ENCODE peak calls at places on chromosomes 1 and 21, in seven cellular contexts. V, X, Z, J, T, O and I are unnamed samples. For H3K4me1, the result is how much of the 10 kb centered on the place peaks cover.

GRCh38 chr1:162276493-162276892 is 100.2 kb downstream of the SPATA46 start:
- DNase-seq in V (peak), X (peak), Z (peak), J (no peak), T (peak), O (peak), I (peak)

GRCh38 chr1:70483342-70483741 is 72.3 kb downstream of the CTH start:
- DNase-seq in V (peak), X (no peak), Z (no peak), J (no peak), T (no peak), O (no peak), I (no peak)

GRCh38 chr1:67536957-67537646 is 106.9 kb upstream of the SERBP1 start:
- DNase-seq in V (no peak), X (no peak), Z (no peak), J (no peak), T (no peak), O (no peak), I (no peak)

GRCh38 chr1:156600733-156601121 is 552 bp downstream of the GPATCH4 start:
- DNase-seq in V (no peak), X (no peak), Z (peak), J (no peak), T (no peak), O (no peak), I (no peak)

GRCh38 chr1:200362421-200362820 is 47.4 kb downstream of the ZNF281 start:
- DNase-seq in V (no peak), X (no peak), Z (peak), J (no peak), T (no peak), O (no peak), I (no peak)

GRCh38 chr1:6260961-6261614 is at the start of gene GPR153:
- DNase-seq in V (peak), X (no peak), Z (peak), J (no peak), T (peak), O (no peak), I (no peak)

GRCh38 chr1:54378157-54378883 is 27.9 kb downstream of the SSBP3 start:
- DNase-seq in V (no peak), X (no peak), Z (peak), J (no peak), T (no peak), O (no peak), I (no peak)

GRCh38 chr21:44437696-44438431 is 17.4 kb upstream of the LRRC3 start:
- DNase-seq in V (no peak), X (no peak), Z (no peak), J (no peak), T (no peak), O (no peak), I (no peak)

GRCh38 chr1:58883037-58883887 is 99.4 kb upstream of the JUN start:
- DNase-seq in V (no peak), X (peak), Z (peak), J (no peak), T (peak), O (peak), I (peak)

GRCh38 chr1:232676307-232676706 is 46.4 kb upstream of the SIPA1L2 start:
- DNase-seq in V (no peak), X (no peak), Z (no peak), J (no peak), T (no peak), O (no peak), I (no peak)

GRCh38 chr1:8497196-8497878 is 179.4 kb downstream of the SLC45A1 start:
- DNase-seq in V (no peak), X (no peak), Z (no peak), J (no peak), T (no peak), O (no peak), I (peak)

GRCh38 chr1:3463013-3463385 is 8.5 kb downstream of the ARHGEF16 start:
- DNase-seq in V (no peak), X (no peak), Z (no peak), J (no peak), T (no peak), O (no peak), I (no peak)

GRCh38 chr1:240794061-240794843 is 182.3 kb upstream of the GREM2 start:
- DNase-seq in V (no peak), X (no peak), Z (no peak), J (no peak), T (no peak), O (no peak), I (no peak)

GRCh38 chr1:19879227-19879626 is 3.0 kb upstream of the OTUD3 start:
- DNase-seq in V (no peak), X (no peak), Z (no peak), J (no peak), T (no peak), O (no peak), I (no peak)

GRCh38 chr1:159790237-159790917 is 9.6 kb downstream of the DUSP23 start:
- DNase-seq in V (peak), X (peak), Z (peak), J (no peak), T (peak), O (peak), I (peak)

GRCh38 chr1:204842892-204843291 is 27.8 kb upstream of the NFASC start:
- DNase-seq in V (no peak), X (no peak), Z (no peak), J (no peak), T (no peak), O (no peak), I (no peak)

GRCh38 chr1:66374561-66375111 is 159.3 kb upstream of the SGIP1 start:
- DNase-seq in V (no peak), X (no peak), Z (no peak), J (peak), T (no peak), O (no peak), I (no peak)

GRCh38 chr1:8880068-8880676 is 1.7 kb upstream of the ENO1 start:
- DNase-seq in V (no peak), X (no peak), Z (peak), J (no peak), T (peak), O (peak), I (peak)

GRCh38 chr21:37787456-37787855 is 128.8 kb downstream of the KCNJ6 start:
- DNase-seq in V (no peak), X (no peak), Z (no peak), J (no peak), T (no peak), O (no peak), I (no peak)

GRCh38 chr1:77051406-77051805 is 167.8 kb downstream of the PIGK start:
- DNase-seq in V (no peak), X (no peak), Z (no peak), J (no peak), T (no peak), O (no peak), I (no peak)

GRCh38 chr1:8343464-8344001 is 25.6 kb downstream of the SLC45A1 start:
- DNase-seq in V (no peak), X (peak), Z (no peak), J (no peak), T (no peak), O (peak), I (peak)

GRCh38 chr1:16617778-16618580 is 4.6 kb upstream of the NBPF1 start:
- DNase-seq in V (peak), X (no peak), Z (no peak), J (no peak), T (no peak), O (no peak), I (no peak)

GRCh38 chr1:40064797-40065492 is 24.4 kb downstream of the CAP1 start:
- DNase-seq in V (no peak), X (no peak), Z (no peak), J (peak), T (no peak), O (no peak), I (no peak)

GRCh38 chr1:44806704-44807363 is at the start of gene DYNLT4:
- DNase-seq in V (no peak), X (no peak), Z (no peak), J (no peak), T (no peak), O (no peak), I (no peak)

GRCh38 chr1:156896490-156897033 is 3.0 kb downstream of the PEAR1 start:
- DNase-seq in V (peak), X (peak), Z (peak), J (no peak), T (no peak), O (peak), I (peak)

GRCh38 chr1:83055391-83056170 is 943.4 kb downstream of the TTLL7 start:
- DNase-seq in V (no peak), X (no peak), Z (peak), J (no peak), T (no peak), O (no peak), I (no peak)

GRCh38 chr1:101181930-101182329 is 54.9 kb upstream of the S1PR1 start:
- DNase-seq in V (no peak), X (no peak), Z (no peak), J (no peak), T (no peak), O (no peak), I (no peak)

GRCh38 chr1:53556657-53557227 is 97.5 kb downstream of the DMRTB1 start:
- DNase-seq in V (no peak), X (no peak), Z (no peak), J (no peak), T (no peak), O (no peak), I (no peak)

GRCh38 chr1:10841059-10841458 is 44.6 kb upstream of the CASZ1 start:
- DNase-seq in V (no peak), X (no peak), Z (no peak), J (no peak), T (no peak), O (no peak), I (no peak)

GRCh38 chr21:36478207-36478701 is 1.7 kb downstream of the CLDN14 start:
- DNase-seq in V (no peak), X (no peak), Z (no peak), J (no peak), T (no peak), O (no peak), I (peak)

GRCh38 chr1:230301820-230302219 is 124.3 kb downstream of the PGBD5 start:
- DNase-seq in V (no peak), X (no peak), Z (no peak), J (no peak), T (no peak), O (no peak), I (no peak)

GRCh38 chr1:239989990-239990389 is 101.7 kb upstream of the FMN2 start:
- DNase-seq in V (no peak), X (no peak), Z (no peak), J (no peak), T (no peak), O (no peak), I (no peak)

DNA sequence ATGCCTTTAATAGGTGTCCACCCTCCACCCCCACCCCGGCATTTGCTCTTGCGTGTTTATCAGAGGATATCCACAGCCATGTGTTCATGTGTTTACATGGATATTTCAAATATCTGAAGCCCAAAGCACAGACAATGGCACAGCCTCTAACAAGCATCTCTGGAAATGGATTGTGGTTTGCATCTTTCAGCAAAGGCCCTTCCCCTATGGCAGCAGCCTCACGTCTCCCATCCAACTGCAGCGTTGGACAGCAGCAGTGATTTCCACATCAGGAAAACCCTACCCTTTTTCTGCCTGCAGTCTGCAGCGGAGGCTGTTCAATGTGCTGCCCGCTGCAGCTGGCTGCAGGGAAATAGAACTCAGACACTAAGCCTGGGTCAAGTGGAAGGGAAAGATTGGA is 1.6 kb downstream of the RASSF5 start:
- DNase-seq in V (no peak), X (no peak), Z (no peak), J (no peak), T (no peak), O (no peak), I (no peak)
- H3K4me1 ChIP-seq in V (under half), X (half or more), Z (under half), J (under half), T (under half), O (half or more), I (under half)

GRCh38 chr1:182735343-182735742 is 51.0 kb upstream of the RGS8 start:
- DNase-seq in V (peak), X (no peak), Z (no peak), J (no peak), T (no peak), O (no peak), I (no peak)

GRCh38 chr1:182740120-182740519 is 49.5 kb upstream of the NPL start:
- DNase-seq in V (no peak), X (no peak), Z (no peak), J (no peak), T (no peak), O (no peak), I (no peak)

GRCh38 chr1:182742780-182743179 is 46.8 kb upstream of the NPL start:
- DNase-seq in V (no peak), X (no peak), Z (no peak), J (no peak), T (no peak), O (no peak), I (no peak)

GRCh38 chr1:182739545-182739944 is 50.0 kb upstream of the NPL start:
- DNase-seq in V (peak), X (no peak), Z (peak), J (no peak), T (peak), O (peak), I (no peak)
- TF ChIP-seq POLR2AphosphoS5 in V (no peak), X (no peak), Z (no peak), J (no peak), T (no peak), O (no peak), I (no peak)

GRCh38 chr1:115158181-115158580 is 68.9 kb upstream of the TSPAN2 start:
- DNase-seq in V (no peak), X (no peak), Z (no peak), J (no peak), T (no peak), O (no peak), I (no peak)
- TF ChIP-seq REST in V (no peak), X (no peak), Z (no peak), J (no peak), T (no peak), O (no peak), I (no peak)

DNA sequence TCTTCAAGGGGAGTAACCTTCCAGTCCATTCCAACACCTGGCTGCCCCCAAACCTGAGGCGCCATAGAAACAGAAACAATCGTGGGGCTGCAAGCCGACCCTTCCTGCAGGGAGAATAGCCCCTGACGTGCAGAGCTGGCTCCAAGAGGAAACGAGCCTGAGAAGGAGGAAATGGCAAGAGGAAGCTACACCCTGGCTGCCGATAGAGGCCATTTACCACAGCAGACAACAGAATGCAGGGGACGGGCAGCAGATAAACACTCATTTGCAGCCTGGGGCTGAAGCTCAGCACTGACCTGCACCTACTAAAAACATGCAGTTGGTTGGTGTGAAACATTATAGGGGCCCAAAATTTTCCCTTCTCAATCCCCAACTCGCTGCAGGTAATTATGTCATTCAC is 8.7 kb upstream of the TDRD10 start:
- DNase-seq in V (peak), X (no peak), Z (peak), J (no peak), T (peak), O (no peak), I (no peak)
- H3K4me1 ChIP-seq in V (under half), X (under half), Z (under half), J (under half), T (under half), O (under half), I (under half)

GRCh38 chr1:94783342-94784264 is 36.6 kb upstream of the SLC44A3 start:
- DNase-seq in V (no peak), X (no peak), Z (no peak), J (no peak), T (no peak), O (no peak), I (no peak)
- TF ChIP-seq POLR2AphosphoS5 in V (no peak), X (no peak), Z (no peak), J (no peak), T (no peak), O (no peak), I (no peak)

GRCh38 chr1:152621993-152622392 is 910 bp downstream of the LCE3A start:
- DNase-seq in V (no peak), X (no peak), Z (no peak), J (no peak), T (no peak), O (no peak), I (no peak)

GRCh38 chr1:152626688-152627087 is 3.8 kb upstream of the LCE3A start:
- DNase-seq in V (no peak), X (no peak), Z (no peak), J (no peak), T (no peak), O (no peak), I (no peak)

GRCh38 chr1:152623203-152623844 is 421 bp upstream of the LCE3A start:
- DNase-seq in V (peak), X (no peak), Z (peak), J (no peak), T (peak), O (peak), I (no peak)

GRCh38 chr1:152622803-152623202 is at the start of gene LCE3A:
- DNase-seq in V (no peak), X (no peak), Z (peak), J (no peak), T (no peak), O (no peak), I (no peak)
- TF ChIP-seq REST in V (no peak), X (no peak), Z (no peak), J (no peak), T (no peak), O (no peak), I (no peak)

GRCh38 chr1:31768407-31768806 is 4.3 kb upstream of the ADGRB2 start:
- DNase-seq in V (no peak), X (no peak), Z (no peak), J (no peak), T (no peak), O (no peak), I (no peak)

GRCh38 chr1:31765516-31765915 is 1.4 kb upstream of the ADGRB2 start:
- DNase-seq in V (no peak), X (no peak), Z (no peak), J (no peak), T (no peak), O (no peak), I (no peak)

GRCh38 chr1:31765041-31765467 is 914 bp upstream of the ADGRB2 start:
- DNase-seq in V (peak), X (no peak), Z (peak), J (no peak), T (peak), O (no peak), I (no peak)

GRCh38 chr1:31768939-31769704 is 5.0 kb upstream of the ADGRB2 start:
- DNase-seq in V (no peak), X (no peak), Z (no peak), J (no peak), T (no peak), O (no peak), I (no peak)

DNA sequence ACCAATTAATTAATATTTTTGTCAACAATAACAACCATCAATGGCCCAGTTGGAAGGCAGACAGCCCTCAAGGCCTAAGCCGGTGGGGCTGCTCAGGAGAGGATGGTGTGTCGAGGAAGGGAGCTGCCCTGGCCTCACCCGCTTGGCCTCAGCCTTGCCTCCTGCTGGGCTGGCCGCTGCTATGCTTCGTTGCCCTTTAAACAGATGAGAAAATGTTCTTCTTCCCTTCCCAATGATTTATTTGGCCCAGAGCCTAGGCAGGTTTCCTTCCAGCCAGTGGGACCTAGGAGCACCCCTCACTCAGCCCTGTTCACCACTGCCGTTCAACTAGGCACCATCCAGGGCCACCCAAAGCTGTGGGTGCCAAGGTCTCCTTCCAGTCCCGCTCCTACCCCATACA is 3.1 kb upstream of the ADGRB2 start:
- DNase-seq in V (no peak), X (no peak), Z (no peak), J (no peak), T (no peak), O (no peak), I (no peak)
- H3K4me1 ChIP-seq in V (under half), X (under half), Z (under half), J (under half), T (under half), O (under half), I (half or more)

GRCh38 chr1:226109829-226110248 is 47.3 kb downstream of the H3-3A start:
- DNase-seq in V (peak), X (peak), Z (peak), J (no peak), T (peak), O (peak), I (no peak)
- TF ChIP-seq POLR2AphosphoS5 in V (peak), X (peak), Z (peak), J (no peak), T (peak), O (no peak), I (no peak)